ENCODE peak calls at places on chromosome 17, in five cellular contexts. D is lower lobe of right lung, E is RWPE2, F is heart left ventricle, Q is left lung. C is an unnamed sample. For H3K9me3, the result is how much of the 10 kb centered on the place peaks cover.

GRCh38 chr17:18860161-18860972 is 2.4 kb downstream of the PRPSAP2 start:
- ATAC-seq in E (no peak), D (no peak), F (no peak), Q (no peak), C (no peak)

GRCh38 chr17:32671891-32672290 is 185.1 kb downstream of the CDK5R1 start:
- ATAC-seq in D (no peak), Q (no peak), F (no peak), E (no peak), C (no peak)

GRCh38 chr17:17921192-17922082 is 50.8 kb downstream of the TOM1L2 start:
- ATAC-seq in Q (peak), F (no peak), E (peak), D (peak), C (peak)

GRCh38 chr17:73348018-73348823 is 36.4 kb upstream of the CDC42EP4 start:
- ATAC-seq in Q (no peak), D (no peak), F (no peak), E (no peak), C (no peak)

GRCh38 chr17:37025847-37026533 is 77.2 kb downstream of the AATF start:
- ATAC-seq in D (no peak), E (no peak), Q (no peak), F (no peak), C (no peak)

GRCh38 chr17:74514632-74515035 is 16.6 kb downstream of the CD300LB start:
- ATAC-seq in F (no peak), D (no peak), E (no peak), Q (no peak), C (no peak)

GRCh38 chr17:17408236-17408794 is 68.5 kb upstream of the MED9 start:
- ATAC-seq in E (peak), Q (no peak), D (no peak), F (no peak), C (peak)

GRCh38 chr17:7241783-7242716 is at the start of gene GABARAP:
- ATAC-seq in Q (peak), E (peak), F (peak), D (peak), C (peak)

GRCh38 chr17:51056813-51057510 is 63.7 kb downstream of the SPAG9 start:
- ATAC-seq in Q (peak), D (peak), E (peak), F (peak), C (peak)

GRCh38 chr17:55726440-55726839 is 3.8 kb upstream of the TMEM100 start:
- ATAC-seq in D (no peak), Q (no peak), E (peak), F (peak), C (peak)

GRCh38 chr17:49521521-49522185 is 26.6 kb downstream of the NGFR start:
- ATAC-seq in E (no peak), F (no peak), Q (no peak), D (no peak), C (no peak)

GRCh38 chr17:38564869-38565268 is 40.9 kb downstream of the SRCIN1 start:
- ATAC-seq in E (no peak), Q (no peak), F (no peak), D (no peak), C (no peak)

GRCh38 chr17:77778636-77779524 is 179.6 kb upstream of the TNRC6C start:
- ATAC-seq in D (peak), F (peak), Q (peak), E (peak), C (peak)

GRCh38 chr17:79778504-79779087 is 648 bp downstream of the CBX2 start:
- ATAC-seq in D (no peak), F (no peak), E (peak), Q (peak), C (no peak)

GRCh38 chr17:44376124-44376523 is 12.5 kb upstream of the FAM171A2 start:
- ATAC-seq in Q (peak), D (peak), E (no peak), F (peak), C (no peak)

GRCh38 chr17:77208217-77208808 is 67.5 kb downstream of the SEC14L1 start:
- ATAC-seq in E (no peak), Q (peak), F (peak), D (peak), C (peak)

GRCh38 chr17:70622382-70623260 is 453.3 kb downstream of the KCNJ2 start:
- ATAC-seq in F (peak), E (peak), Q (peak), D (peak), C (no peak)

GRCh38 chr17:78268960-78269892 is 37.8 kb downstream of the TMEM235 start:
- ATAC-seq in Q (peak), E (no peak), F (no peak), D (peak), C (no peak)

GRCh38 chr17:17790673-17791464 is 45.9 kb downstream of the SREBF1 start:
- ATAC-seq in E (no peak), Q (no peak), D (no peak), F (no peak), C (no peak)

GRCh38 chr17:8125947-8126305 is 2.0 kb upstream of the HES7 start:
- ATAC-seq in D (no peak), Q (peak), E (no peak), F (no peak), C (no peak)

GRCh38 chr17:7119314-7119713 is 4.7 kb upstream of the ASGR2 start:
- ATAC-seq in E (no peak), F (no peak), D (no peak), Q (no peak), C (no peak)

GRCh38 chr17:45302649-45303173 is 14.1 kb downstream of the MAP3K14 start:
- ATAC-seq in E (peak), F (peak), D (peak), Q (peak), C (peak)

GRCh38 chr17:63681530-63681929 is 18.4 kb downstream of the LIMD2 start:
- ATAC-seq in F (no peak), D (peak), Q (peak), E (no peak), C (peak)

DNA sequence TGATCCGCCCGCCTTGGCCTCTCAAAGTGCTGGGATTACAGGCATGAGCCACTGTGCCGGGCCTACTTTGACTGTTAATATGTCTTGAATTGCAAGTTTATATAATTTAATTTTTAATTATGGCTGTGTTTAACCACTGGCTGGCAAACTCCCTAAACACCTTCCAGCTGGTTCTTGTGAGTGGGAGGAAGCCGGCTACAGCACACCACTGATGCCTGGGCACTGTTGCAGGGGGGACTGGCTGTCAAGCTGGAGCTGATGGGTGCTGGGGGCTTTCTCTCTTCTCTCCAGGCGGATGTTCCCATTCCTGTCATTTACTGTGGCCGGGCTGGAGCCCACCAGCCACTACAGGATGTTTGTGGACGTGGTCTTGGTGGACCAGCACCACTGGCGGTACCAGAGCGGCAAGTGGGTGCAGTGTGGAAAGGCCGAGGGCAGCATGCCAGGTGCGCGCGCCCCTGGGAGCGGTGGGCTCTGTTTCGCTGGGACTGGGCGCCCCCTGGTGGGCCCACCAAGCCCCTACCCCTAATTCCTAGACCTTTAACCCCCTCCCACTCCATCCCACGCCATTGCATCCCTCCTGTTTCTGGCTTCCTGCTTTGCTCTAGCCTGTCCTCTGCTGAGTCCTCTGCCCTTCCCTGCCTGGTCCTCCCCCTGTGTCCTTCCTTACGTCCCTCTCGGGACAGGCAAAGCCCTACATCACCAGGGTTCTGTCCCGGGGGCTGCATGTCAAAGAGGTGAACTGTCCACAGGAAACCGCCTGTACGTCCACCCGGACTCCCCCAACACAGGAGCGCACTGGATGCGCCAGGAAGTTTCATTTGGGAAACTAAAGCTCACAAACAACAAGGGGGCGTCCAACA is 9.5 kb downstream of the TBX21 start:
- ATAC-seq in E (no peak), D (peak), F (no peak), Q (peak), C (no peak)
- TF ChIP-seq CTCF in E (peak), D (peak), F (no peak), Q (no peak), C (no peak)

GRCh38 chr17:21300601-21301571 is 16.4 kb downstream of the MAP2K3 start:
- ATAC-seq in D (no peak), F (no peak), E (no peak), Q (no peak), C (no peak)

GRCh38 chr17:21301593-21302550 is 17.4 kb downstream of the MAP2K3 start:
- ATAC-seq in Q (no peak), D (no peak), E (no peak), F (no peak), C (no peak)

GRCh38 chr17:21303441-21304065 is 19.0 kb downstream of the MAP2K3 start:
- ATAC-seq in E (no peak), F (no peak), D (no peak), Q (no peak), C (no peak)

GRCh38 chr17:21304091-21304490 is 19.6 kb downstream of the MAP2K3 start:
- ATAC-seq in E (no peak), D (no peak), Q (no peak), F (no peak), C (no peak)

DNA sequence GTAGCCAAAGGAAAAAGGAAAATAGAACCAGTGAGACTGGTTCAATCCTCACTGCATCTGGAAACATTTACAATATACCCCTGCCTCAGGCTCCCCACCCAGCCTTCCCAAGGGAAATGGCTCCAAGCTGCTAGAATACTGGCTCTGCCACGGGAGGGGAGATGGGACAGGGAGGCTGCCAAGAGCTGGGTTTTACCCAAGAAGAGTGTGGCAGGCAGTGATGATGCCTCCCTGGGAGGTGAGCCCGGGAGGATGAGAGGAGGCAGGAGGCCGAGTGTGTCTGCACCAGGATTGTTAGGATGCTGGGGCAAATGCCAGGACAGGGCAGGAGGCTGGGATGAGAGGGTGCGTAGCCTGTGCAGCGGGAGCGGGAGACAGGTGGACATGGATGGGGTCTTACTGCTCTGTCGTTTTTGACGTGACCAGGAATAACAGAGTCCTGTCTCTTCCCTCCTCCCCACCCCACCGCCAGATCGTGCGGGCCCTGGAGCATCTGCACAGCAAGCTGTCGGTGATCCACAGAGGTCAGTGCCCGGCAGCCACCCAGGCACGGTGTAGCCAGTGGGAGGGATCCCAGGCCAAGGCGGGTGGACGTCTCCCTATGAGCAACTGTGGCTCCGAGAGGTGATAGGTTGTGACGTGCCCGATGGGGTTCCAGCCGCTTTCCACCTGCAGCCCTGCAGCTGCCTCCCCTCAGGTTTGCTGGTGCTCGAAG is 18.4 kb downstream of the MAP2K3 start:
- ATAC-seq in D (no peak), Q (no peak), E (no peak), F (no peak), C (no peak)
- H3K9me3 ChIP-seq in D (under half), Q (under half), E (under half), F (under half), C (under half)

DNA sequence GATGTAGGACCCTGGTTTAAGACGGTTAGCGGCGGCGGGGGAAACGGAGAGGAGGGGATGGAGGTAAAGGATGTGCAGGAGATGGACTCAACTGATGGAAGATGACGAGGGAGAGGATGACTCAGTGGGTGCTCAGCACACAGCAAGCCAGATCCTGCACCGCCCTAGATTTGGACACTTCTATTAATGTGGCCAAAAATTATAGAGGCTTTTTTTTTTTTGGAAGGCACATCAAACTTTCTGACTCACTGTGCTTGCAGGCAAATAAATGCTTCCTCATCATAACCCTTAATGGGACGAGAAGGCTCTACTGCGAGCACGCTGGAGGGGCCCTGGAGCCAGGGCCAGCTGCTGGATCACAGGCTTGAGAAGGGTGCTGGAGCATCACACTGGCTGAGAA is 36.0 kb downstream of the RTN4RL1 start:
- ATAC-seq in E (peak), D (no peak), Q (peak), F (no peak), C (peak)
- H3K27ac ChIP-seq in E (peak), D (no peak), Q (no peak), F (no peak), C (no peak)

GRCh38 chr17:62581769-62582168 is 45.7 kb upstream of the MRC2 start:
- ATAC-seq in Q (no peak), E (no peak), D (no peak), F (no peak), C (no peak)
- TF ChIP-seq CTCF in Q (no peak), E (no peak), D (no peak), F (no peak), C (no peak)

DNA sequence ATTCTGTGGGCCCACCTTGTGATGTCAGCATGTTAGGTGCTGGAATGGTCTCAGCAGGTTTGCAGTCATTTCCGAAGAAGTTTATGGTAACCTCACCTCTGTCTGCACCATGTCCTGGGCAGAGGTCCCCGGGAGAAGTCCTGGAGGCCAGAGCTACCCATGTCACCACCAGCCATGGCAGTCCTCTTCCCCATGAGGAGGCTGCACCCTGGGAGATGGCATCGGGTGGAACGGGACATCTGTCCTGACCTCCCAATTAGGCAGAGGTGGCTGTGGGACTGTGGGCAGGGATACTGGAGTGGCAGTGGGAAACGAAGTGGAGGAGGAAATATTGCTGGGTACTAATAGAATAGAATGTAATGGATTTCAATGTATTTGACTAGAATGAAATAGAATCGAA is 511.8 kb upstream of the WSB1 start:
- ATAC-seq in F (no peak), Q (no peak), D (no peak), E (no peak), C (no peak)
- H3K9me3 ChIP-seq in F (half or more), Q (under half), D (under half), E (under half), C (half or more)

GRCh38 chr17:59380474-59380873 is 49.0 kb downstream of the YPEL2 start:
- ATAC-seq in Q (no peak), E (no peak), D (no peak), F (no peak), C (no peak)
- H3K27ac ChIP-seq in Q (peak), E (no peak), D (no peak), F (peak), C (peak)

GRCh38 chr17:57408064-57408811 is 151.9 kb downstream of the MSI2 start:
- ATAC-seq in F (no peak), E (no peak), D (peak), Q (peak), C (no peak)
- TF ChIP-seq CTCF in F (no peak), E (no peak), D (no peak), Q (no peak), C (no peak)

DNA sequence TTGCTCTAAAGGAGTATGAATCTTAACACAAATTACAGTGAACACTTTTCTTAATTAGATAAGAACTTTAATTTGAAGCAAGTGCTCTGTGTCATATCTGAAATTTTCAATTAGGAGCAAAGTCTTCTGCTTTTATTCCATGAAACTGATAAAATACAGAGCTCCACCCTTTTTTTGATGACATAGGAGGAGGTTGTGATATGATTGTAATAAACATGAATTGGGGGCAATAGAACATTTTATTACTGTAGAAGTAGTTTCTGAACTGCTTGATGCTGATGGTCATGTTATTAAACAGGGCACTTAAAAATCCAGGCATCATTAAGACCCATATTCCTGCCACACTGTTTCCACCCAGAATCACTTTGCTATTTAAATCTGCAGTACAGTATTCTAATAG is 1.1 kb downstream of the KRT20 start:
- ATAC-seq in F (no peak), Q (no peak), E (no peak), D (no peak), C (no peak)
- H3K9me3 ChIP-seq in F (under half), Q (under half), E (under half), D (under half), C (under half)

GRCh38 chr17:47102914-47103313 is 86.2 kb downstream of the CDC27 start:
- ATAC-seq in E (no peak), Q (no peak), D (no peak), F (no peak), C (no peak)

GRCh38 chr17:47099451-47099986 is 89.6 kb downstream of the CDC27 start:
- ATAC-seq in D (no peak), E (peak), F (no peak), Q (no peak), C (peak)

GRCh38 chr17:47095268-47095667 is 93.8 kb downstream of the CDC27 start:
- ATAC-seq in Q (no peak), D (no peak), E (no peak), F (no peak), C (no peak)

GRCh38 chr17:47096343-47096742 is 92.8 kb downstream of the CDC27 start:
- ATAC-seq in D (no peak), E (no peak), Q (no peak), F (no peak), C (no peak)

DNA sequence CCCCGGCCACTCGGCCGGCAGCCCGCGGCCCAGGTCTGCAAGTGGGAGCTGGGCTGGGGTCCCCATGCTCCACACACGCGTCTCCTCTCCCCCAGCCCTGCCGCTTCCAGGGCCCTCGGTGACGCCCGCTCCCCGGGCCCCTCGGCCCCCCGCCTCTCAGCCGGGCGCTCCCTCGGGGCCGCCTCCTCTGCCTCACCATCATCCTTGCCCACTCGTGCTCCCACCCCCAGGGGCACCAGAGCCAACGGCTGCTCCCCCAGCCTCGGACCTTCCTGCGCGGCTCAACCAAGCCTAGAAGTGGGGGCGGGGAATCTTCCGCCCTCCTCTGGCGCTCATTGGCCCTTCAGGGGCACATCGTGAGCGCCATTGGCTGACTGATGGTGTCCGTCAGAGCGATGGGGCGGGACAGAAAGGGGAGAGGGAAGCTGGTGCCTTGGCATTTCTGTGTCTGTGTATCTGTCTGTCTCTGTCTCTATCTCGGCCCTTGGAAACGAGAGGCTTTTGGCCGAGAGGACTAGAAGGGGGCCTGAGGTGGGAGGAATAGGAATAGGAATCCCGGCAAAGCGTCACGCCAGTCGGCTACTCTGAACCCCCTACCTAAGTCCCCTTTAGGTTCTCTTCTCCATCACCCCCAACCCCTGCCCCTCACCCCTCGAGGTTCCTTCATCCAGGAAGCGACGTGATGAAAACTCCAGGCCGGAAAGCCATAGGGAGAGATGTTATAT is 88.9 kb downstream of the CDC27 start:
- ATAC-seq in F (peak), Q (peak), E (peak), D (peak), C (peak)
- H3K27ac ChIP-seq in F (peak), Q (peak), E (peak), D (peak), C (peak)

C was measured in gastroesophageal sphincter.